ENCODE peak calls at places on chromosome 10, in ten cellular contexts. J is uterus; R is DND-41; X is CD8-positive, alpha-beta T cell; K is tibial nerve; V is sigmoid colon; L is suprapubic skin; I is brain microvascular endothelial cell; C is AG04450; G is neural progenitor cell. Q is an unnamed sample.

GRCh38 chr10:126110434-126110833 is 214.1 kb downstream of the FANK1 start:
- DNase-seq in R (no peak), J (no peak), K (peak; percentile 21), G (no peak), L (no peak), V (no peak), I (no peak), C (no peak), X (no peak), Q (no peak)

GRCh38 chr10:78438094-78438906 is 404.6 kb downstream of the RPS24 start:
- DNase-seq in L (no peak), X (no peak), G (no peak), R (no peak), C (no peak), J (no peak), V (peak; percentile 63), K (no peak), I (no peak), Q (no peak)

GRCh38 chr10:100759331-100759730 is 13.9 kb downstream of the PAX2 start:
- DNase-seq in J (no peak), X (no peak), V (no peak), R (no peak), G (peak; percentile 36), C (no peak), I (no peak), L (no peak), K (no peak), Q (no peak)

GRCh38 chr10:106506509-106507265 is 657.8 kb downstream of the SORCS1 start:
- DNase-seq in J (no peak), V (no peak), X (no peak), K (no peak), C (no peak), G (no peak), I (peak; percentile 11), L (no peak), R (no peak), Q (no peak)

GRCh38 chr10:6958723-6959122 is 378.6 kb upstream of the PRKCQ start:
- DNase-seq in V (no peak), I (no peak), L (no peak), R (no peak), G (no peak), K (no peak), C (no peak), J (no peak), X (no peak), Q (no peak)

GRCh38 chr10:21993360-21994001 is 10.0 kb downstream of the DNAJC1 start:
- DNase-seq in J (no peak), I (no peak), R (no peak), L (no peak), X (no peak), C (no peak), G (no peak), K (no peak), V (no peak), Q (no peak)

GRCh38 chr10:125797999-125798662 is 22.5 kb upstream of the MMP21 start:
- DNase-seq in V (no peak), X (no peak), C (no peak), G (no peak), J (no peak), I (no peak), L (no peak), R (no peak), K (no peak), Q (no peak)

GRCh38 chr10:32378371-32379301 is 31.7 kb upstream of the EPC1 start:
- DNase-seq in L (peak; percentile 97), C (peak; percentile 54), R (peak; percentile 95), X (peak; percentile 87), I (peak; percentile 95), G (peak; percentile 93), K (peak; percentile 94), V (peak; percentile 98), J (peak; percentile 91), Q (peak; percentile 90)

GRCh38 chr10:2212196-2212719 is 474.9 kb upstream of the ADARB2 start:
- DNase-seq in G (no peak), I (no peak), K (no peak), L (no peak), J (no peak), R (no peak), C (no peak), V (no peak), X (no peak), Q (no peak)

GRCh38 chr10:2208106-2208505 is 470.8 kb upstream of the ADARB2 start:
- DNase-seq in K (no peak), V (no peak), R (no peak), X (no peak), I (no peak), J (no peak), G (no peak), C (no peak), L (no peak), Q (no peak)

GRCh38 chr10:2214805-2215204 is 477.5 kb upstream of the ADARB2 start:
- DNase-seq in K (no peak), L (no peak), G (no peak), C (no peak), J (no peak), X (no peak), V (no peak), I (no peak), R (no peak), Q (no peak)

GRCh38 chr10:2210083-2210482 is 472.8 kb upstream of the ADARB2 start:
- DNase-seq in C (no peak), J (no peak), K (no peak), V (no peak), I (no peak), X (no peak), L (no peak), G (no peak), R (no peak), Q (no peak)

GRCh38 chr10:2214035-2214434 is 476.7 kb upstream of the ADARB2 start:
- DNase-seq in R (no peak), C (no peak), I (peak; percentile 25), L (no peak), X (no peak), J (no peak), V (no peak), K (no peak), G (no peak), Q (no peak)
- H3K27ac ChIP-seq in R (no peak overlapping the region), C (no peak overlapping the region), I (no peak overlapping the region), L (no peak overlapping the region), X (no peak overlapping the region), J (no peak overlapping the region), V (no peak overlapping the region), K (no peak overlapping the region), G (no peak overlapping the region), Q (no peak overlapping the region)

DNA sequence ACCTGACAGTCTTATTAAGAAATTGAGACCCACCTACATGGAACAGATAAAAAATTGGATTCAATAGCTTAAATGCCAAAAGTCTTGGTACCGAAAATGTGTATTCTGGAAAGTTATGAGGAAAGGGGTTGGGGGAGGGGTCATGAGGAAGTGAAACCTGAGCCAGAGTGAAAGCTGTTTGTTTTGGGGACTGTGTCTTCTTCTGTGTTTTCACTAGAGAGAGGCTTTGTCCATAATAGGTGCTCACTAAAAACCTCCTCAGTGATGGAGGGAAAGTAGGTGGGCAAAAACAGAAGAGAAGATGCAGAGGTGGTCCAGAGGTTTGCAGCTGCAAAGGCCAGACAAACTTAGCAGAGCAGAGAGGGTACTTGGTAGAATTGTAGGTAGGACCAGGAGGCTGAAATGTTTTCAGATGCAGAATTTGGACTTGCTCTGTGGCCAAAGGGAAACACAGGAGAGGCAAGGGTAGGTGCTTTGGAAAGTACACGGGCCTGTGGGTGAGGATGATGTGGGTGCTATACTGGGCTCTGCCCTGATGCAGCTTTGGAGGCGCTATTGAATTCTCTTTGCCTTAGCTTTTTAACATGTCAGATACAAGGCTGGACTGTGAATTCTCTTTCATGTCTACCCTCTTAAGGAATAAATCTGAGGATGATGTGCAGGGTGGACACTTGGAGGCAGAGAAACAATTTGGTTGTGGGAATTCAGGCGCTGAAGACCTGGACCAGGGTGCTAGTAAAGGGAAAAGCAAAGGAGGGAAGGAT is 254.6 kb downstream of the PTEN start:
- DNase-seq in R (no peak), I (no peak), L (no peak), V (no peak), K (peak; percentile 58), C (no peak), J (no peak), X (no peak), G (peak; percentile 21), Q (no peak)
- TF ChIP-seq CTCF in R (peak; percentile 59), I (peak; percentile 48), L (no peak), V (no peak), K (no peak), C (no peak), J (no peak), X (no peak), G (peak; percentile 41), Q (no peak)

GRCh38 chr10:96299383-96299782 is 4.9 kb upstream of the DNTT start:
- DNase-seq in C (no peak), L (no peak), R (peak; percentile 85), I (no peak), K (no peak), G (no peak), V (no peak), J (no peak), X (peak; percentile 7), Q (peak; percentile 18)

GRCh38 chr10:96305019-96305418 is 785 bp downstream of the DNTT start:
- DNase-seq in C (no peak), I (no peak), X (no peak), V (no peak), K (no peak), J (no peak), R (peak; percentile 61), L (no peak), G (no peak), Q (no peak)

GRCh38 chr10:96301616-96302015 is 2.6 kb upstream of the DNTT start:
- DNase-seq in J (no peak), I (no peak), C (no peak), R (no peak), K (no peak), V (no peak), X (no peak), G (no peak), L (no peak), Q (no peak)

GRCh38 chr10:96306516-96306915 is 2.3 kb downstream of the DNTT start:
- DNase-seq in G (no peak), R (peak; percentile 92), I (no peak), X (no peak), K (peak; percentile 39), V (peak; percentile 85), C (no peak), J (no peak), L (no peak), Q (no peak)

GRCh38 chr10:96304241-96304640 is at the start of gene DNTT:
- DNase-seq in J (no peak), G (no peak), V (no peak), K (no peak), R (peak; percentile 71), I (no peak), X (no peak), C (no peak), L (no peak), Q (no peak)
- H3K27me3 ChIP-seq in J (no peaks in the 10 kb centered on the region), G (no peaks in the 10 kb centered on the region), V (no peaks in the 10 kb centered on the region), K (peaks cover 9% of the 10 kb centered on the region), R (no peaks in the 10 kb centered on the region), I (no peaks in the 10 kb centered on the region), X (no peaks in the 10 kb centered on the region), C (no peaks in the 10 kb centered on the region), L (peaks cover 23% of the 10 kb centered on the region), Q (no peaks in the 10 kb centered on the region)

DNA sequence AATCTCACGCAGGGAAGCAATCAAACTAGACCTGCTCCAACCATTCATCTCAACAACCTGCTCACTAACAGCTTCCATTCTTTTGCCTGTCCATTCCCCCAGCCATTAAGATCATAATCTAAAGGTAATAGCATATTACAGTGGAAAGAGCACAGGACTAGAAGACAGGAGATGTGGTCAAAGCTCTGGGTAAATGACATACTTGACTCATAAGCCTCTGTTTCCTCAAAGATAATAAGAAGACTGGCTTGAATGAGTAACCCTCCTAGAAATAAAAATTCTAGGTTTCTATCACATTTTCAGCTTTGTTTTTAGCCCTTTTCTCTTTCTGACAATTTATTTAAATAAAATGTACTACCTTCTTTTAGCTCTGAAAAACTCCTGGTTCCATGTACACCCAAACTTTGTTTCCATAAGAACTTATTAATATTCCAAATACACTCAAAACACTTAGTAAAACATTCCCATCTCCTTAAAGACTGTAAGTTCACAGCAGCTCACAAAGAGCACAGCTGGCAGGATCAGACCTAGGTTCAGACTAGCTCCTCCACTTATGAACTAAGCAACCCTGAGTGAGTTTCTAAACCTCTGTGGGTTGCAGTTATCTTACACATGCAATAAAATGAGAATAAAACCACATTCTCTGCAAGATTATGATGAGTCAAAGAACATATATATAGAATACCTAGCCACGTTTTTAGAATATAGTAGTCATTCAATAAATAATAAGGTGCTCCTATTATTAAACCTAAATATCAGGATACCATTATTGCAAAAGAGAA is 11.6 kb downstream of the FAM204A start:
- DNase-seq in K (no peak), C (no peak), J (no peak), L (no peak), X (no peak), I (no peak), G (no peak), V (no peak), R (no peak), Q (no peak)
- H3K27ac ChIP-seq in K (no peak overlapping the region), C (no peak overlapping the region), J (no peak overlapping the region), L (no peak overlapping the region), X (no peak overlapping the region), I (no peak overlapping the region), G (no peak overlapping the region), V (no peak overlapping the region), R (no peak overlapping the region), Q (no peak overlapping the region)